ENCODE peak calls at places on chromosome 4, in ten cellular contexts. U, X, T, C, F, L, B, H, J and S are unnamed samples.

GRCh38 chr4:126004936-126005335 is 690.2 kb downstream of the FAT4 start:
- DNase-seq in U (no peak), X (no peak), T (no peak), C (no peak), F (no peak), L (no peak), B (no peak), H (peak), J (peak), S (no peak)

GRCh38 chr4:86338521-86338920 is 21.3 kb downstream of the MAPK10 start:
- DNase-seq in U (no peak), X (no peak), T (no peak), C (no peak), F (no peak), L (no peak), B (no peak), H (no peak), J (no peak), S (no peak)

GRCh38 chr4:173478884-173479283 is 51.1 kb downstream of the HAND2 start:
- DNase-seq in U (no peak), X (no peak), T (no peak), C (no peak), F (no peak), L (no peak), B (no peak), H (no peak), J (no peak), S (no peak)

GRCh38 chr4:150007512-150007911 is 70.7 kb upstream of the DCLK2 start:
- DNase-seq in U (no peak), X (no peak), T (no peak), C (no peak), F (no peak), L (no peak), B (no peak), H (peak), J (peak), S (no peak)

GRCh38 chr4:139736257-139736626 is 70.6 kb downstream of the MGST2 start:
- DNase-seq in U (no peak), X (no peak), T (no peak), C (no peak), F (no peak), L (no peak), B (no peak), H (no peak), J (no peak), S (no peak)

GRCh38 chr4:125714845-125715244 is 400.1 kb downstream of the FAT4 start:
- DNase-seq in U (no peak), X (no peak), T (no peak), C (no peak), F (no peak), L (no peak), B (no peak), H (no peak), J (peak), S (no peak)

GRCh38 chr4:7679431-7679830 is 244.7 kb upstream of the PSAPL1 start:
- DNase-seq in U (no peak), X (no peak), T (no peak), C (no peak), F (no peak), L (no peak), B (no peak), H (no peak), J (no peak), S (peak)

GRCh38 chr4:8345946-8346814 is 76.6 kb downstream of the HTRA3 start:
- DNase-seq in U (no peak), X (no peak), T (no peak), C (no peak), F (no peak), L (no peak), B (no peak), H (no peak), J (no peak), S (peak)

GRCh38 chr4:167234388-167234881 is at the start of gene SPOCK3:
- DNase-seq in U (no peak), X (no peak), T (peak), C (peak), F (peak), L (peak), B (no peak), H (peak), J (no peak), S (peak)

GRCh38 chr4:4595252-4595651 is 53.4 kb upstream of the STX18 start:
- DNase-seq in U (no peak), X (peak), T (no peak), C (no peak), F (no peak), L (no peak), B (no peak), H (no peak), J (no peak), S (no peak)
- TF ChIP-seq CTCF in U (no peak), X (peak), T (no peak), C (no peak), F (peak), L (peak), B (no peak), H (no peak), J (no peak), S (peak)

GRCh38 chr4:183540498-183540953 is 35.7 kb downstream of the ING2 start:
- DNase-seq in U (no peak), X (no peak), T (peak), C (peak), F (no peak), L (no peak), B (no peak), H (no peak), J (no peak), S (no peak)
- TF ChIP-seq CTCF in U (no peak), X (no peak), T (no peak), C (no peak), F (no peak), L (no peak), B (no peak), H (no peak), J (no peak), S (no peak)

GRCh38 chr4:158741622-158742021 is 18.4 kb upstream of the PPID start:
- DNase-seq in U (no peak), X (no peak), T (no peak), C (no peak), F (no peak), L (no peak), B (no peak), H (no peak), J (no peak), S (no peak)
- TF ChIP-seq CTCF in U (no peak), X (no peak), T (no peak), C (no peak), F (no peak), L (no peak), B (no peak), H (no peak), J (no peak), S (no peak)

DNA sequence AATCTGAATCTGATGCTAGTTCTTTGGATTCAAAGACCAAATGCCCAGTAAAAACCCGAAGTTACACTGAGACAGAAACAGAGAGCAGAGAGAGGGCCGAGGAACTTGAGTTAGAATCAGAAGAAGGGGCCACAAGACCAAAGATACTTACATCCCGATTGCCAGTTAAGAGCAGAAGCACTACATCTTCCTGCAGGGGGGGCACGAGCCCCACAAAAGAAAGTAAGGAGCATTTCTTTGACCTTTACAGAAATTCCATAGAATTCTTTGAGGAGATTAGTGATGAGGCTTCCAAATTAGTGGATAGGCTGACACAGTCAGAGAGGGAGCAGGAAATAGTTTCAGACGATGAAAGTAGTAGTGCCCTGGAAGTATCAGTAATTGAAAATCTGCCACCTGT is 309.3 kb downstream of the ANK2 start:
- DNase-seq in U (no peak), X (peak), T (no peak), C (no peak), F (no peak), L (no peak), B (no peak), H (no peak), J (no peak), S (no peak)
- TF ChIP-seq CTCF in U (no peak), X (peak), T (no peak), C (no peak), F (no peak), L (no peak), B (peak), H (no peak), J (peak), S (no peak)

GRCh38 chr4:108838451-108838850 is 75.6 kb upstream of the ETNPPL start:
- DNase-seq in U (no peak), X (no peak), T (no peak), C (no peak), F (no peak), L (no peak), B (no peak), H (no peak), J (no peak), S (no peak)

GRCh38 chr4:108830509-108831244 is 67.8 kb upstream of the ETNPPL start:
- DNase-seq in U (no peak), X (no peak), T (no peak), C (no peak), F (no peak), L (no peak), B (no peak), H (no peak), J (peak), S (no peak)

GRCh38 chr4:108834167-108834566 is 71.3 kb upstream of the ETNPPL start:
- DNase-seq in U (no peak), X (no peak), T (no peak), C (no peak), F (no peak), L (no peak), B (no peak), H (peak), J (peak), S (no peak)

GRCh38 chr4:108833041-108833440 is 70.2 kb upstream of the ETNPPL start:
- DNase-seq in U (no peak), X (no peak), T (no peak), C (no peak), F (no peak), L (no peak), B (no peak), H (no peak), J (peak), S (no peak)

GRCh38 chr4:108834787-108835384 is 72.0 kb upstream of the ETNPPL start:
- DNase-seq in U (no peak), X (peak), T (no peak), C (no peak), F (no peak), L (no peak), B (no peak), H (peak), J (peak), S (no peak)
- TF ChIP-seq CTCF in U (no peak), X (peak), T (peak), C (peak), F (peak), L (peak), B (peak), H (peak), J (peak), S (peak)

GRCh38 chr4:90419124-90419711 is 292.0 kb downstream of the CCSER1 start:
- DNase-seq in U (no peak), X (peak), T (no peak), C (no peak), F (no peak), L (no peak), B (no peak), H (peak), J (peak), S (no peak)
- TF ChIP-seq CTCF in U (no peak), X (peak), T (no peak), C (peak), F (peak), L (no peak), B (no peak), H (peak), J (peak), S (peak)

DNA sequence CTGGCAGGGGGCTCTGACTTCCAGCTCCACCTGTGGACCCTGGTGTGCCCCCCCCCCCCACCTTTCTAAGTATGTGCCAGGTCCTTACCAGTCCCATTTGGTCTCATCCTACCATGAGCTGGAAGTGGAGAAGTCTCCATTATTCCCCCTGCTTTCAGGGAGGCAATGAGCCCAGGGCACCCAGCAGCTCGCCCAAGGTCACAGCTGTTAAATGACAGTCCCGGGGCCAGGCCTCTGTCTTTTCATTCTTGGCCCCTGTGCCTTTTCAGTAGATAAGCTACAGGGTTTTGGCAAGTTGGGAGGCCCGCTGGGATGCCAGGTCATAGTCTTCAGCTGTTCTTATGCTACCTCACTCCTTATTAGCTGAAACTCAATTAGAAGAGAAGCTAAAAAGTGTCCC is 249.1 kb downstream of the EVC2 start:
- DNase-seq in U (no peak), X (no peak), T (no peak), C (no peak), F (no peak), L (no peak), B (no peak), H (no peak), J (no peak), S (no peak)
- TF ChIP-seq CTCF in U (no peak), X (no peak), T (no peak), C (no peak), F (no peak), L (no peak), B (no peak), H (no peak), J (no peak), S (no peak)

GRCh38 chr4:89645512-89645911 is 191.4 kb downstream of the SNCA start:
- DNase-seq in U (no peak), X (no peak), T (no peak), C (no peak), F (no peak), L (no peak), B (no peak), H (no peak), J (no peak), S (no peak)

GRCh38 chr4:89639395-89639794 is 197.6 kb downstream of the SNCA start:
- DNase-seq in U (no peak), X (no peak), T (no peak), C (no peak), F (no peak), L (no peak), B (no peak), H (no peak), J (no peak), S (no peak)

GRCh38 chr4:89641367-89641687 is 195.6 kb downstream of the SNCA start:
- DNase-seq in U (no peak), X (no peak), T (no peak), C (no peak), F (no peak), L (no peak), B (no peak), H (no peak), J (no peak), S (no peak)

DNA sequence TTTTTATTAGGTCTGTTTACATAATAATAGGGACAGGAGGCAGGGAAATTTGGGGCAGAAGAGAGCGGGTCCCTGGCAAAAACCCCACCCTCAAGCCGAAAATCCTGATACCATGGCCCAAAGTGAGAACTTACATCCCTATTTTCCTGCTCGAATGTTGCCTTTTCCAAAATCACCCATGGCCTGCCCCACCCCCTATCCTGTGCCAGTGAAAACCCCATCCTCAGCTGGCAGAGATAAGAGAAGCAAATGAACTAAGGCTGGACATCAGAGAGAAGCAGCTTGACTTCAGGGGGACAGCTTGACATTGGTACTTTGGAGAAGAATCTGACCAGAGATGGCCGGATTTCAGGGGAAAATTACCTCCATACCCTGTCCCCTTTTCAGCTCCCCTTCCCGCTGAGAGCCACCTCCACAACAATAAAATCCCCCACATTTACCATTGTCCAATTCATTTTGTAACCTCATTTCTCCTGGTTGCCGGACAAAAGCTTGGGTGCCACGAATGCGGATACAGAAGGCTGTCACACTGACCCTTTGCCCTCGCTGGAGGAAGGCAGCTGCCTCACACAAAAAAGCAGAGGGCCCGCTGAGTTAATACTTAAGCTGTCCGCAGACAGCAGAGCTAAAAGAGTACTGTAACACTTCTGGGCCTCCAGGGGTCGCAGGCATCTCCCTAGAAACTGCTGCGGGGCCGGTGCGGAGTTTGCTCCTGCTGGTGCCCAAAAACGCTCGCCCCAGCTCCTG is 196.2 kb downstream of the SNCA start:
- DNase-seq in U (no peak), X (no peak), T (no peak), C (peak), F (peak), L (peak), B (no peak), H (peak), J (peak), S (peak)
- TF ChIP-seq CTCF in U (no peak), X (no peak), T (no peak), C (peak), F (peak), L (peak), B (peak), H (peak), J (peak), S (peak)

GRCh38 chr4:110886270-110886669 is 263.4 kb upstream of the PITX2 start:
- DNase-seq in U (no peak), X (no peak), T (no peak), C (no peak), F (no peak), L (no peak), B (no peak), H (no peak), J (no peak), S (no peak)
- TF ChIP-seq CTCF in U (no peak), X (no peak), T (no peak), C (no peak), F (no peak), L (no peak), B (no peak), H (no peak), J (no peak), S (no peak)

GRCh38 chr4:110091426-110091825 is 107.0 kb downstream of the ELOVL6 start:
- DNase-seq in U (no peak), X (no peak), T (no peak), C (no peak), F (no peak), L (no peak), B (no peak), H (peak), J (peak), S (no peak)
- TF ChIP-seq CTCF in U (no peak), X (no peak), T (no peak), C (no peak), F (no peak), L (no peak), B (no peak), H (no peak), J (no peak), S (no peak)